ENCODE peak calls at places on chromosome 20, in seven cellular contexts. L is CD4-positive, alpha-beta T cell; M is psoas muscle; A is GM23248; X is uterus; S is mucosa of descending colon; P is heart right ventricle. C is an unnamed sample. For H3K9me3, the result is how much of the 10 kb centered on the place peaks cover.

GRCh38 chr20:48892049-48892470 is 29.5 kb upstream of the ARFGEF2 start:
- DNase-seq in L (no peak), M (no peak), A (no peak), X (no peak), S (no peak), P (no peak), C (no peak)

GRCh38 chr20:39259808-39260207 is 297.7 kb downstream of the DHX35 start:
- DNase-seq in L (no peak), M (no peak), A (no peak), X (no peak), S (no peak), P (no peak), C (no peak)

GRCh38 chr20:20225325-20225724 is 142.6 kb upstream of the INSM1 start:
- DNase-seq in L (no peak), M (no peak), A (no peak), X (no peak), S (no peak), P (no peak), C (no peak)

GRCh38 chr20:52972190-52972937 is at the start of gene TSHZ2:
- DNase-seq in L (peak), M (peak), A (peak), X (peak), S (peak), P (peak), C (peak)

GRCh38 chr20:36017034-36017951 is 48.9 kb downstream of the CNBD2 start:
- DNase-seq in L (no peak), M (no peak), A (peak), X (peak), S (no peak), P (no peak), C (no peak)

GRCh38 chr20:62875419-62876355 is 14.1 kb upstream of the TCFL5 start:
- DNase-seq in L (no peak), M (peak), A (peak), X (peak), S (peak), P (peak), C (peak)

GRCh38 chr20:59010321-59010994 is 3.4 kb upstream of the CTSZ start:
- DNase-seq in L (no peak), M (no peak), A (no peak), X (peak), S (no peak), P (no peak), C (no peak)

GRCh38 chr20:57594092-57594911 is 25.9 kb downstream of the ZBP1 start:
- DNase-seq in L (peak), M (peak), A (peak), X (no peak), S (peak), P (peak), C (peak)

GRCh38 chr20:8049321-8049720 is 29.8 kb upstream of the TMX4 start:
- DNase-seq in L (no peak), M (no peak), A (peak), X (no peak), S (no peak), P (no peak), C (no peak)

GRCh38 chr20:40493071-40493470 is 196.0 kb downstream of the MAFB start:
- DNase-seq in L (no peak), M (peak), A (peak), X (peak), S (no peak), P (peak), C (peak)

GRCh38 chr20:64109831-64110391 is 2.5 kb upstream of the NPBWR2 start:
- DNase-seq in L (no peak), M (no peak), A (no peak), X (no peak), S (no peak), P (no peak), C (no peak)

GRCh38 chr20:19737025-19737424 is 21.0 kb upstream of the RIN2 start:
- DNase-seq in L (no peak), M (no peak), A (peak), X (peak), S (no peak), P (no peak), C (no peak)

GRCh38 chr20:62898970-62899632 is 27.2 kb downstream of the DIDO1 start:
- DNase-seq in L (no peak), M (no peak), A (no peak), X (no peak), S (no peak), P (no peak), C (no peak)

GRCh38 chr20:3706774-3707507 is 5.5 kb downstream of the SIGLEC1 start:
- DNase-seq in L (no peak), M (peak), A (peak), X (no peak), S (no peak), P (peak), C (no peak)

GRCh38 chr20:36585410-36586125 is 12.2 kb downstream of the TGIF2 start:
- DNase-seq in L (no peak), M (no peak), A (peak), X (no peak), S (no peak), P (no peak), C (no peak)

GRCh38 chr20:47293524-47294157 is 62.9 kb downstream of the ZMYND8 start:
- DNase-seq in L (no peak), M (no peak), A (no peak), X (no peak), S (no peak), P (no peak), C (no peak)

GRCh38 chr20:62561182-62561581 is 81.1 kb upstream of the SLCO4A1 start:
- DNase-seq in L (no peak), M (no peak), A (no peak), X (no peak), S (no peak), P (no peak), C (no peak)

GRCh38 chr20:37711001-37711400 is 17.2 kb downstream of the CTNNBL1 start:
- DNase-seq in L (no peak), M (no peak), A (no peak), X (no peak), S (no peak), P (no peak), C (no peak)

GRCh38 chr20:6566821-6567220 is 200.7 kb upstream of the BMP2 start:
- DNase-seq in L (no peak), M (no peak), A (peak), X (no peak), S (no peak), P (no peak), C (no peak)

GRCh38 chr20:45235995-45236394 is 14.8 kb downstream of the SEMG2 start:
- DNase-seq in L (no peak), M (no peak), A (no peak), X (no peak), S (no peak), P (no peak), C (no peak)

GRCh38 chr20:38897267-38897666 is 28.9 kb upstream of the FAM83D start:
- DNase-seq in L (no peak), M (no peak), A (no peak), X (no peak), S (no peak), P (no peak), C (no peak)

GRCh38 chr20:53157443-53158408 is 185.6 kb downstream of the TSHZ2 start:
- DNase-seq in L (no peak), M (peak), A (peak), X (no peak), S (peak), P (peak), C (no peak)

GRCh38 chr20:35601021-35601973 is 14.3 kb upstream of the SPAG4 start:
- DNase-seq in L (peak), M (peak), A (peak), X (peak), S (peak), P (peak), C (peak)

GRCh38 chr20:19864130-19864529 is 106.1 kb downstream of the RIN2 start:
- DNase-seq in L (no peak), M (no peak), A (peak), X (no peak), S (no peak), P (no peak), C (no peak)

GRCh38 chr20:2314759-2315439 is 19.1 kb downstream of the TGM3 start:
- DNase-seq in L (no peak), M (peak), A (peak), X (no peak), S (no peak), P (peak), C (peak)

GRCh38 chr20:58542411-58543095 is 27.4 kb upstream of the APCDD1L start:
- DNase-seq in L (no peak), M (no peak), A (peak), X (no peak), S (no peak), P (no peak), C (no peak)

GRCh38 chr20:36113566-36114247 is 40.8 kb upstream of the EPB41L1 start:
- DNase-seq in L (no peak), M (no peak), A (no peak), X (no peak), S (no peak), P (no peak), C (no peak)

GRCh38 chr20:11807070-11807741 is 110.5 kb upstream of the BTBD3 start:
- DNase-seq in L (no peak), M (no peak), A (peak), X (no peak), S (no peak), P (no peak), C (no peak)

GRCh38 chr20:58956078-58956477 is 25.0 kb upstream of the NELFCD start:
- DNase-seq in L (no peak), M (no peak), A (no peak), X (no peak), S (no peak), P (no peak), C (no peak)

GRCh38 chr20:45311589-45312211 is 3.6 kb upstream of the MATN4 start:
- DNase-seq in L (peak), M (peak), A (peak), X (peak), S (peak), P (peak), C (peak)

GRCh38 chr20:64268180-64268579 is 12.6 kb downstream of the PCMTD2 start:
- DNase-seq in L (no peak), M (no peak), A (no peak), X (no peak), S (no peak), P (no peak), C (peak)

GRCh38 chr20:24662756-24663399 is 193.4 kb downstream of the SYNDIG1 start:
- DNase-seq in L (no peak), M (no peak), A (peak), X (no peak), S (no peak), P (no peak), C (no peak)

GRCh38 chr20:13817342-13817741 is 32.5 kb downstream of the NDUFAF5 start:
- DNase-seq in L (no peak), M (no peak), A (peak), X (no peak), S (no peak), P (no peak), C (no peak)

GRCh38 chr20:59121714-59122376 is 41.8 kb upstream of the ZNF831 start:
- DNase-seq in L (no peak), M (no peak), A (no peak), X (no peak), S (no peak), P (no peak), C (no peak)

GRCh38 chr20:59743767-59744485 is 139.6 kb downstream of the PHACTR3 start:
- DNase-seq in L (no peak), M (no peak), A (peak), X (no peak), S (no peak), P (no peak), C (no peak)

GRCh38 chr20:33062105-33062629 is 8.5 kb downstream of the BPIFB3 start:
- DNase-seq in L (no peak), M (no peak), A (no peak), X (no peak), S (no peak), P (no peak), C (no peak)

GRCh38 chr20:32752458-32753250 is 9.4 kb upstream of the COMMD7 start:
- DNase-seq in L (no peak), M (no peak), A (peak), X (no peak), S (no peak), P (no peak), C (no peak)

GRCh38 chr20:58691773-58692578 is 624 bp upstream of the NPEPL1 start:
- DNase-seq in L (no peak), M (peak), A (peak), X (peak), S (no peak), P (peak), C (peak)

DNA sequence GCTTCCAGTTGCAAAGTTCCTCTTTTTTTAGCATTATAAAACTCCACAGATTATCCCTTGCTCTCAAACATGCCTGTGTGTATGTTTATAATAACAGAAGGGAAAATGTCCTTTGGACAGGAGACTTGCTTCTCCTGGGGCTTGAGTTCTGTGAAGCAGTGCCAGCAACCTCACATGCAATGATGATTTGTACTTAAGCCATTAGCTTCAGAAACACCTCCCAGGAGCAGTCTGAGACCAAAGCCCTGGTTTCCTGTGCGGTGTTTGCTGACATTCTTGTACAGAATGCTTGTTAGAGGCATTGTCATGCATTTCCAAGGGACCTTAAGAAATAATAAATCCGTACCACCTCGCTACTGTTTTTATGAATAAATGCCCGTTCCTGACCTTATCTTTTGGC is 752.8 kb downstream of the CBLN4 start:
- DNase-seq in L (no peak), M (no peak), A (no peak), X (no peak), S (no peak), P (no peak), C (no peak)
- H3K9me3 ChIP-seq in L (under half), M (under half), A (under half), X (under half), S (under half), P (under half), C (under half)

DNA sequence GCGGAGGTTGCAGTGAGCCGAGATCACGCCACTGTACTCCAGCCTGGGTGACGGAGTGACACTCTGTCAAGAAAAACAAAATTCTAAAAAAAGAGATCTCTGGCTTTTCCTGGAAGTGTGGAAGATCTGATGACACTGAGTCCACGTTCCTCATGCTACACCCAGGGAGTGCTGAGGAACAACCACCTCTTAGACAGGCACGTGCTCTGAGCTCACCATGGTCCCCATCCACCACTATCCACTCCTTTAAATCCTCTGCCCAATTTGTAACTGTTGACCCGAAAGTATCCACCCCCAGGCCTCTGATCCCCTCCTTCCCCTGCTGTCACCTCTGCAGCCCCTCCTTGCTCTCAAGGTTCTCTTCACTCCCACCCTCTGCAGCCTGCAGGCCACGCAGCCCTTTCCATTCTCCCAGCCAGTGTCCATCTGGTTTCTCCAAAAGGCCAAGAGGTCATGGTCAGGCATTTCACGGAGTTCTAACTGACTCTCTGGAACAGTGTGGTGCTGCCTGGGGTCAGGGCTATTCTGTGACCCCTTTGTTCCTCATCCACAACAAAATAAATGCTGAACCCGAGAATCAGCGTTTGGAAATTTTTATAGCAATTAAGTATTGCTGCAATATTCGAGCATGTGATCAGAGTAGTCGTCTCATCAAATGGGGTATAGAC is 88.8 kb downstream of the ATP9A start:
- DNase-seq in L (no peak), M (no peak), A (no peak), X (no peak), S (no peak), P (no peak), C (no peak)
- H3K9me3 ChIP-seq in L (under half), M (under half), A (under half), X (under half), S (under half), P (under half), C (under half)

GRCh38 chr20:54865273-54865672 is 389.9 kb downstream of the DOK5 start:
- DNase-seq in L (no peak), M (no peak), A (no peak), X (no peak), S (no peak), P (no peak), C (no peak)

GRCh38 chr20:54856202-54856601 is 380.8 kb downstream of the DOK5 start:
- DNase-seq in L (no peak), M (no peak), A (no peak), X (no peak), S (no peak), P (no peak), C (no peak)

DNA sequence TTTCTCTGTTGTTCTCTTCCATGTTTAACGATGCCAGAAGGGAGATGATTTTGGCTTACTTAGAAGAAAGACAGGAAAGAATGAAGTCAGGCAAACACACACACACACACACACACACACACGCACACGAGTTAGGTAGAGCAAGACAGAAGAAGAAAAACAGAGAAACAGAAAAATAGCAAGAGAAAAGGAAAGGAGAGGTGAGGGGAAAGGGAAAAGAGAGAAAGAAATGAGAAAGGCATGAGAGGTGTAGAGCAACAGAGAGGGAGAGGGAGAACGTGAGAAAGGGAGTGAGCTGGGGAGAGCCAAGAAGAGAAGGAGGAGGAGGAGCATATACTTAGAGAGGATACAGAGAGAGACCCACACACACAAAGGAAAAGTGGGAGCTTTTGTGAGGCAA is 385.3 kb downstream of the DOK5 start:
- DNase-seq in L (no peak), M (no peak), A (no peak), X (no peak), S (no peak), P (no peak), C (no peak)
- H3K9me3 ChIP-seq in L (under half), M (under half), A (under half), X (under half), S (under half), P (under half), C (under half)

GRCh38 chr20:21710341-21710740 is 4.9 kb downstream of the PAX1 start:
- DNase-seq in L (no peak), M (no peak), A (no peak), X (no peak), S (no peak), P (no peak), C (no peak)
- H3K9me3 ChIP-seq in L (under half), M (under half), A (under half), X (under half), S (under half), P (under half), C (under half)

GRCh38 chr20:5481872-5482271 is 165.1 kb upstream of the PROKR2 start:
- DNase-seq in L (no peak), M (no peak), A (no peak), X (no peak), S (no peak), P (no peak), C (no peak)
- H3K9me3 ChIP-seq in L (under half), M (under half), A (under half), X (under half), S (under half), P (under half), C (under half)

GRCh38 chr20:55140631-55141030 is 665.2 kb downstream of the DOK5 start:
- DNase-seq in L (no peak), M (peak), A (no peak), X (no peak), S (no peak), P (no peak), C (no peak)

GRCh38 chr20:55143605-55144004 is 668.2 kb downstream of the DOK5 start:
- DNase-seq in L (no peak), M (no peak), A (no peak), X (no peak), S (no peak), P (no peak), C (no peak)

GRCh38 chr20:55142932-55143331 is 667.5 kb downstream of the DOK5 start:
- DNase-seq in L (no peak), M (no peak), A (no peak), X (no peak), S (no peak), P (no peak), C (no peak)

GRCh38 chr20:55135923-55136322 is 660.5 kb downstream of the DOK5 start:
- DNase-seq in L (no peak), M (no peak), A (no peak), X (no peak), S (no peak), P (no peak), C (no peak)

DNA sequence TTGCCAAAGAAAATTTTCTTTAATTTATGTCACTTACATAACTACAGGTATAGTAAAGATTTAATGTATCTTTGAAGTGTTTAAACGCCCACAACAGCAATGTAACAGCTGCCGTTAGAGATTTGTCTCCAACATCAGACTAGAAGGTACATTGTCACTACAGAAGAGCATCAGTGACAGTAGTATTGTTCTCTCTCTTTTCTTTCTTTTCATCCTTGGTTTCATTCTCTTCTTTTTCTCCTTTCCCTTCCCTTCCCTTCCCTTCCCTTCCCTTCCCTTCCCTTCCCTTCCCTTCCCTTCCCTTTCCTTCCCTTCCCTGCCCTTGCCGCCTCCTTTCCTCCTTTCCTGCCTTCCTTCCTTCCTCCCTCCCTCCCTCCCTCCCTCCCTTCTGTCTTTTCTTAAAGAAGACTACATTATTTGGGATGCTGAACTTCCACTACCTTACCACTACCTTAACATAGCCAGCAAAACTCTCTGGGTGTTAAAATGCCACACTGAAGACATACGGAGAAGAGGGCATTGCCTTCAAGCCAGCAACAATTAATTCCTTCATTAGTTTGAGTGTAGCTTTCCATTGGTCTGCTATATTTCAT is 663.9 kb downstream of the DOK5 start:
- DNase-seq in L (no peak), M (no peak), A (no peak), X (no peak), S (no peak), P (no peak), C (no peak)
- H3K9me3 ChIP-seq in L (under half), M (under half), A (under half), X (under half), S (under half), P (under half), C (under half)

DNA sequence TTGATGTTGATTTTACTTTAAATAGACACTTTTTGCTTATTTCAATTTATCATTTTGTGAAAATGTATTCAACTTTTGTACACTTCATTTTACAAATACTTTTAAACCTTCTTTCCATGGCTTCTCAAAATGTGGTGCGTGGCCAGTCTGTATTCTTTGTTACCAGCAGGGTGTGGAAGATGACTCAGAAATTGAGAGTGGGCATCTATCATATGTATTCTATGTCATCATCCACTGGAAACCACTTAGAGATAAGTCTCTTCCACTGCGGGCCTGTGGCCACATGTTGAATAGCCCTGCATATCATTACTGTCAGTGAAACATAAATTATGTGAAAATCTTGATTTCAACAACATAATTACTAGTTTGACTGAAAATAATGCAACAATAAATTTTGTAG is 52.6 kb upstream of the MC3R start:
- DNase-seq in L (no peak), M (no peak), A (no peak), X (no peak), S (no peak), P (no peak), C (no peak)
- H3K9me3 ChIP-seq in L (under half), M (under half), A (under half), X (under half), S (under half), P (under half), C (under half)

GRCh38 chr20:10761232-10761631 is 87.4 kb upstream of the JAG1 start:
- DNase-seq in L (no peak), M (no peak), A (no peak), X (no peak), S (no peak), P (no peak), C (no peak)
- H3K9me3 ChIP-seq in L (under half), M (under half), A (under half), X (under half), S (under half), P (under half), C (under half)

C was measured in left ventricle myocardium inferior.